ENCODE peak calls at places on chromosomes 11 and 22, in four cellular contexts. One of them, this sample, is unnamed.

GRCh38 chr11:43919852-43920597 is 22.4 kb upstream of the C11orf96 start:
- DNase-seq in GM23248: no peak
- DNase-seq in fibroblast of lung: no peak
- DNase-seq in OCI-LY7: no peak
- DNase-seq in this sample: no peak

GRCh38 chr11:59756845-59757244 is 1.7 kb downstream of the STX3 start:
- DNase-seq in fibroblast of lung: peak; percentile 20
- DNase-seq in OCI-LY7: no peak
- DNase-seq in GM23248: peak; percentile 62
- DNase-seq in this sample: peak; percentile 38

GRCh38 chr11:587978-588380 is 11.7 kb downstream of the PHRF1 start:
- DNase-seq in fibroblast of lung: peak; percentile 60
- DNase-seq in GM23248: peak; percentile 67
- DNase-seq in OCI-LY7: no peak
- DNase-seq in this sample: no peak

GRCh38 chr11:34502949-34503348 is 10.6 kb downstream of the ELF5 start:
- DNase-seq in GM23248: peak; percentile 28
- DNase-seq in OCI-LY7: no peak
- DNase-seq in fibroblast of lung: peak; percentile 27
- DNase-seq in this sample: no peak

GRCh38 chr11:396948-397548 is 3.0 kb downstream of the PKP3 start:
- DNase-seq in fibroblast of lung: peak; percentile 71
- DNase-seq in OCI-LY7: no peak
- DNase-seq in GM23248: peak; percentile 79
- DNase-seq in this sample: no peak

GRCh38 chr22:40529817-40530216 is 106.7 kb downstream of the MRTFA start:
- DNase-seq in GM23248: peak; percentile 48
- DNase-seq in fibroblast of lung: peak; percentile 43
- DNase-seq in OCI-LY7: no peak
- DNase-seq in this sample: no peak

GRCh38 chr22:49659924-49660315 is 167.8 kb downstream of the BRD1 start:
- DNase-seq in GM23248: no peak
- DNase-seq in fibroblast of lung: no peak
- DNase-seq in OCI-LY7: no peak
- DNase-seq in this sample: peak; percentile 24

GRCh38 chr11:6599449-6599848 is 4.0 kb downstream of the RRP8 start:
- DNase-seq in OCI-LY7: no peak
- DNase-seq in GM23248: no peak
- DNase-seq in fibroblast of lung: no peak
- DNase-seq in this sample: no peak

GRCh38 chr11:93476796-93477195 is 66.4 kb downstream of the SMCO4 start:
- DNase-seq in GM23248: peak; percentile 76
- DNase-seq in OCI-LY7: no peak
- DNase-seq in fibroblast of lung: peak; percentile 29
- DNase-seq in this sample: no peak

GRCh38 chr11:33867566-33867965 is 24.3 kb downstream of the LMO2 start:
- DNase-seq in OCI-LY7: no peak
- DNase-seq in fibroblast of lung: no peak
- DNase-seq in GM23248: no peak
- DNase-seq in this sample: no peak

GRCh38 chr22:42131562-42131961 is 952 bp upstream of the CYP2D6 start:
- DNase-seq in GM23248: no peak
- DNase-seq in fibroblast of lung: no peak
- DNase-seq in OCI-LY7: no peak
- DNase-seq in this sample: no peak

GRCh38 chr11:6611092-6612007 is 666 bp downstream of the TAF10 start:
- DNase-seq in GM23248: peak; percentile 58
- DNase-seq in OCI-LY7: peak; percentile 30
- DNase-seq in fibroblast of lung: peak; percentile 44
- DNase-seq in this sample: peak; percentile 27

GRCh38 chr22:40982482-40983385 is 31.6 kb downstream of the RBX1 start:
- DNase-seq in fibroblast of lung: no peak
- DNase-seq in OCI-LY7: peak; percentile 88
- DNase-seq in GM23248: no peak
- DNase-seq in this sample: no peak

GRCh38 chr22:31818481-31819392 is 64.9 kb downstream of the DEPDC5 start:
- DNase-seq in fibroblast of lung: peak; percentile 68
- DNase-seq in OCI-LY7: no peak
- DNase-seq in GM23248: peak; percentile 67
- DNase-seq in this sample: no peak

GRCh38 chr11:2778630-2779498 is 79.1 kb upstream of the KCNQ1OT1 start:
- DNase-seq in fibroblast of lung: peak; percentile 76
- DNase-seq in OCI-LY7: no peak
- DNase-seq in GM23248: peak; percentile 65
- DNase-seq in this sample: peak; percentile 28

GRCh38 chr11:110434952-110435779 is 5.4 kb downstream of the FDX1 start:
- DNase-seq in GM23248: peak; percentile 40
- DNase-seq in OCI-LY7: peak; percentile 47
- DNase-seq in fibroblast of lung: no peak
- DNase-seq in this sample: no peak

GRCh38 chr22:43288807-43289417 is 54.3 kb downstream of the SCUBE1 start:
- DNase-seq in fibroblast of lung: no peak
- DNase-seq in OCI-LY7: no peak
- DNase-seq in GM23248: no peak
- DNase-seq in this sample: no peak

GRCh38 chr22:44067033-44067432 is 42.9 kb downstream of the PARVB start:
- DNase-seq in fibroblast of lung: no peak
- DNase-seq in OCI-LY7: no peak
- DNase-seq in GM23248: no peak
- DNase-seq in this sample: no peak

GRCh38 chr11:88175004-88175706 is at the start of gene RAB38:
- DNase-seq in OCI-LY7: peak; percentile 1
- DNase-seq in GM23248: peak; percentile 41
- DNase-seq in fibroblast of lung: peak; percentile 43
- DNase-seq in this sample: peak; percentile 91

GRCh38 chr11:3021125-3021524 is 29.0 kb upstream of the NAP1L4 start:
- DNase-seq in OCI-LY7: peak; percentile 54
- DNase-seq in fibroblast of lung: peak; percentile 23
- DNase-seq in GM23248: peak; percentile 45
- DNase-seq in this sample: peak; percentile 68

GRCh38 chr22:41780714-41781507 is 19.6 kb upstream of the CCDC134 start:
- DNase-seq in GM23248: peak; percentile 64
- DNase-seq in fibroblast of lung: peak; percentile 50
- DNase-seq in OCI-LY7: peak; percentile 78
- DNase-seq in this sample: no peak

GRCh38 chr22:18929459-18929858 is 6.6 kb downstream of the PRODH start:
- DNase-seq in OCI-LY7: no peak
- DNase-seq in fibroblast of lung: no peak
- DNase-seq in GM23248: no peak
- DNase-seq in this sample: no peak

GRCh38 chr22:37633693-37634504 is 5.6 kb upstream of the SH3BP1 start:
- DNase-seq in GM23248: peak; percentile 87
- DNase-seq in fibroblast of lung: peak; percentile 88
- DNase-seq in OCI-LY7: peak; percentile 65
- DNase-seq in this sample: peak; percentile 86

GRCh38 chr11:110862407-110862806 is 150.2 kb upstream of the ARHGAP20 start:
- DNase-seq in GM23248: no peak
- DNase-seq in OCI-LY7: no peak
- DNase-seq in fibroblast of lung: no peak
- DNase-seq in this sample: no peak

GRCh38 chr11:118916842-118917388 is 8.8 kb downstream of the BCL9L start:
- DNase-seq in fibroblast of lung: peak; percentile 68
- DNase-seq in GM23248: peak; percentile 89
- DNase-seq in OCI-LY7: no peak
- DNase-seq in this sample: peak; percentile 83

GRCh38 chr11:19711911-19712280 is 741 bp upstream of the NAV2 start:
- DNase-seq in GM23248: peak; percentile 62
- DNase-seq in fibroblast of lung: no peak
- DNase-seq in OCI-LY7: no peak
- DNase-seq in this sample: peak; percentile 56

DNA sequence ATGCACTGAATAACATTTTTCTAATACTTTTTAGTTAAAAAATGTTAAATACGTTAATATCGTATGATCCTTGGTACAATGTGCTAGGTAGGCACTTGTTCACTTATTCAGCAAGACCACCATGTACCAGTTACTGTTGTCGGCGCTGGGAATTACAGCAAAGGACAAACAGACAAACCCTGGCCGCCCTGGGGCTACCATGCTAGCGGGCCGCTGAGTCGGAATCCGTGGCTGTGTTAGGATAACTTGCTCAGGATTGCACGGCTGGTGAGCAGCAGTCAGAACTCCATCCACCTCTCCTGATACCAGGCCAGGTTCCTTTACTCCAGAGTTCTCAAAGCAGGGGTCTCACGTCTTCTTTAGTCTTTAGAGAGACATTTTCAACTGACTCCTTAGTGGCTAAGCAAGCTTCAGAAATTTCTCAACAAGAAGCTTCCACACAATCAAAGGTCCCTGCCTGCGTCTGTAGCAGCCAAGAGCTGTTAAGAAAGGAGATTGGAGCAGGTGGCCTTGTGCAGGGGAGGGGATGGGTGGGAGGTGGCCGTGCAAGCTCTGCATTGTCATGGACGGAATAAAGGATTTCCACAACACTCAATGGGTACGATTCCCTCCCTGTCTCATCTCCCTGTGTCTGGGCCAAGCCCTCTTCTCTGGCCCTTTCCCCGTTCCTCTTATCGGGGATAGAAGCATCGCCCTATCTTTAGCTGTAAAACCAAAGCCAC is 39.9 kb upstream of the NNMT start:
- DNase-seq in fibroblast of lung: no peak
- DNase-seq in OCI-LY7: no peak
- DNase-seq in GM23248: no peak
- DNase-seq in this sample: no peak
- H3K4me2 ChIP-seq in fibroblast of lung: no peak overlapping the region
- H3K4me2 ChIP-seq in OCI-LY7: no peak overlapping the region
- H3K4me2 ChIP-seq in GM23248: no peak overlapping the region
- H3K4me2 ChIP-seq in this sample: no peak overlapping the region

GRCh38 chr11:73452726-73453125 is 76.5 kb downstream of the RELT start:
- DNase-seq in fibroblast of lung: no peak
- DNase-seq in GM23248: no peak
- DNase-seq in OCI-LY7: no peak
- DNase-seq in this sample: no peak

GRCh38 chr11:73453562-73453961 is 77.4 kb downstream of the RELT start:
- DNase-seq in OCI-LY7: no peak
- DNase-seq in GM23248: peak; percentile 29
- DNase-seq in fibroblast of lung: no peak
- DNase-seq in this sample: no peak

GRCh38 chr11:73454987-73455386 is 78.8 kb downstream of the RELT start:
- DNase-seq in fibroblast of lung: no peak
- DNase-seq in GM23248: no peak
- DNase-seq in OCI-LY7: no peak
- DNase-seq in this sample: no peak
- H3K4me2 ChIP-seq in fibroblast of lung: no peak overlapping the region
- H3K4me2 ChIP-seq in GM23248: no peak overlapping the region
- H3K4me2 ChIP-seq in OCI-LY7: no peak overlapping the region
- H3K4me2 ChIP-seq in this sample: no peak overlapping the region

GRCh38 chr11:67349927-67350465 is 3.4 kb downstream of the POLD4 start:
- DNase-seq in OCI-LY7: no peak
- DNase-seq in GM23248: no peak
- DNase-seq in fibroblast of lung: no peak
- DNase-seq in this sample: no peak

GRCh38 chr11:67349036-67349435 is 4.3 kb downstream of the POLD4 start:
- DNase-seq in OCI-LY7: no peak
- DNase-seq in GM23248: no peak
- DNase-seq in fibroblast of lung: no peak
- DNase-seq in this sample: no peak

GRCh38 chr11:67349457-67349856 is 3.9 kb downstream of the POLD4 start:
- DNase-seq in GM23248: no peak
- DNase-seq in fibroblast of lung: no peak
- DNase-seq in OCI-LY7: no peak
- DNase-seq in this sample: no peak

GRCh38 chr11:67345949-67346819 is 7.2 kb downstream of the POLD4 start:
- DNase-seq in OCI-LY7: peak; percentile 66
- DNase-seq in fibroblast of lung: peak; percentile 61
- DNase-seq in GM23248: peak; percentile 88
- DNase-seq in this sample: no peak

GRCh38 chr11:67347964-67348749 is 5.2 kb downstream of the POLD4 start:
- DNase-seq in fibroblast of lung: peak; percentile 56
- DNase-seq in OCI-LY7: no peak
- DNase-seq in GM23248: peak; percentile 47
- DNase-seq in this sample: no peak
- H3K4me2 ChIP-seq in fibroblast of lung: no peak overlapping the region
- H3K4me2 ChIP-seq in OCI-LY7: no peak overlapping the region
- H3K4me2 ChIP-seq in GM23248: no peak overlapping the region
- H3K4me2 ChIP-seq in this sample: no peak overlapping the region

GRCh38 chr11:41398175-41398574 is 61.3 kb downstream of the LRRC4C start:
- DNase-seq in fibroblast of lung: no peak
- DNase-seq in GM23248: no peak
- DNase-seq in OCI-LY7: no peak
- DNase-seq in this sample: no peak

GRCh38 chr11:41394562-41395160 is 64.8 kb downstream of the LRRC4C start:
- DNase-seq in GM23248: no peak
- DNase-seq in OCI-LY7: no peak
- DNase-seq in fibroblast of lung: no peak
- DNase-seq in this sample: no peak

DNA sequence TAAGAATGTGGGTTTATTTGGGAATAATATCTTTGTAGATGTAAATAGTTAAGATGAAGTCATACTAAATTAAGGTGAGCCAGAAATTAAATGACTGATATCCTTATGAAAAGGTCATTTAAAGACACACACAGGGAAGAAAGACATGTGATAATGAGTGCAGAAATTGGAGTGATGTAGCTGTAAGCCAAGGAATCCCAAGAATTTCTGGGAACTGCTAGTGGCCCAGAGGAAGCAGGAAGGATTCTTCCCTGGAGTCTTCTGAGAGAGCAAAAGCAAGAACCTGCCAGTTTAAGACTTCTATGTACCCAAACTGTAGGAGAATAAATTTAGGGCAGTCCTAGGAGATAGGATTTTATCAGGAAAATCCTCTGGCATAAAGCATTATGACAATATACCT is 66.9 kb downstream of the LRRC4C start:
- DNase-seq in OCI-LY7: no peak
- DNase-seq in fibroblast of lung: peak; percentile 37
- DNase-seq in GM23248: no peak
- DNase-seq in this sample: peak; percentile 31
- H3K4me2 ChIP-seq in OCI-LY7: no peak overlapping the region
- H3K4me2 ChIP-seq in fibroblast of lung: no peak overlapping the region
- H3K4me2 ChIP-seq in GM23248: no peak overlapping the region
- H3K4me2 ChIP-seq in this sample: no peak overlapping the region

GRCh38 chr22:27585141-27585540 is 216.4 kb downstream of the MN1 start:
- DNase-seq in OCI-LY7: no peak
- DNase-seq in fibroblast of lung: peak; percentile 8
- DNase-seq in GM23248: peak; percentile 53
- DNase-seq in this sample: no peak
- H3K4me2 ChIP-seq in OCI-LY7: no peak overlapping the region
- H3K4me2 ChIP-seq in fibroblast of lung: no peak overlapping the region
- H3K4me2 ChIP-seq in GM23248: no peak overlapping the region
- H3K4me2 ChIP-seq in this sample: no peak overlapping the region

GRCh38 chr11:42625757-42626156 is 686.0 kb upstream of the API5 start:
- DNase-seq in GM23248: no peak
- DNase-seq in fibroblast of lung: no peak
- DNase-seq in OCI-LY7: no peak
- DNase-seq in this sample: no peak
- H3K4me2 ChIP-seq in GM23248: no peak overlapping the region
- H3K4me2 ChIP-seq in fibroblast of lung: no peak overlapping the region
- H3K4me2 ChIP-seq in OCI-LY7: no peak overlapping the region
- H3K4me2 ChIP-seq in this sample: no peak overlapping the region